ENCODE peak calls at places on chromosomes 3 and 15, in nine cellular contexts. L, M, H, G, E, F, A, U and O are unnamed samples.
A peak's percentile ranks its signal among the peaks of the same experiment; 100 is the strongest.

GRCh38 chr3:48678566-48679380 is 6.9 kb downstream of the NCKIPSD start:
- DNase-seq in E (no peak), L (no peak), F (no peak), H (no peak), M (no peak), U (no peak), A (no peak), G (no peak), O (no peak)

GRCh38 chr3:155548194-155548593 is 196.7 kb downstream of the PLCH1 start:
- DNase-seq in F (no peak), A (no peak), H (no peak), E (no peak), G (no peak), U (no peak), M (no peak), L (no peak), O (no peak)

GRCh38 chr3:78041486-78041885 is 1001.6 kb downstream of the ROBO2 start:
- DNase-seq in E (no peak), G (peak; percentile 10), L (no peak), A (no peak), H (no peak), M (no peak), F (no peak), U (no peak), O (no peak)

GRCh38 chr15:38721549-38721948 is 156.9 kb upstream of the RASGRP1 start:
- DNase-seq in E (no peak), U (no peak), H (no peak), A (no peak), M (no peak), G (peak; percentile 45), L (no peak), F (no peak), O (no peak)

GRCh38 chr3:113277886-113278598 is 66.7 kb downstream of the BOC start:
- DNase-seq in E (no peak), A (no peak), G (no peak), H (no peak), M (no peak), U (no peak), F (no peak), L (no peak), O (no peak)

GRCh38 chr3:197956626-197956988 is 3.4 kb upstream of the LMLN start:
- DNase-seq in U (no peak), A (no peak), G (no peak), F (no peak), E (no peak), M (no peak), L (no peak), H (no peak), O (no peak)

GRCh38 chr15:90059208-90059985 is 42.9 kb downstream of the IDH2 start:
- DNase-seq in M (no peak), F (peak; percentile 79), L (peak; percentile 73), G (no peak), U (peak; percentile 48), A (peak; percentile 69), H (no peak), E (no peak), O (no peak)

GRCh38 chr3:71395927-71396695 is 187.4 kb downstream of the FOXP1 start:
- DNase-seq in L (no peak), M (no peak), G (peak; percentile 68), A (no peak), H (no peak), F (no peak), U (no peak), E (no peak), O (no peak)

GRCh38 chr3:189103208-189103607 is 68.6 kb upstream of the TPRG1 start:
- DNase-seq in F (no peak), H (no peak), E (no peak), U (no peak), L (no peak), G (no peak), A (no peak), M (no peak), O (no peak)

GRCh38 chr3:28915711-28916481 is 365.0 kb upstream of the RBMS3 start:
- DNase-seq in E (no peak), H (no peak), A (no peak), L (peak; percentile 26), U (no peak), F (peak; percentile 6), M (peak; percentile 26), G (peak; percentile 91), O (no peak)

GRCh38 chr3:87069021-87069420 is 78.1 kb upstream of the VGLL3 start:
- DNase-seq in H (no peak), U (no peak), G (no peak), L (no peak), A (no peak), F (no peak), M (no peak), E (no peak), O (no peak)

GRCh38 chr15:63915209-63915887 is 81.6 kb upstream of the HERC1 start:
- DNase-seq in F (no peak), L (no peak), M (no peak), U (no peak), A (no peak), E (no peak), H (no peak), G (no peak), O (no peak)

GRCh38 chr15:80940851-80941250 is 48.8 kb downstream of the MESD start:
- DNase-seq in A (no peak), L (no peak), E (peak; percentile 1), H (no peak), G (no peak), M (no peak), U (no peak), F (no peak), O (no peak)

GRCh38 chr3:193970773-193971206 is 165.2 kb upstream of the HES1 start:
- DNase-seq in G (no peak), M (no peak), H (no peak), U (no peak), F (no peak), A (no peak), E (no peak), L (no peak), O (no peak)

GRCh38 chr3:171833775-171834460 is 9.2 kb upstream of the TMEM212 start:
- DNase-seq in H (no peak), U (no peak), M (no peak), F (no peak), G (peak; percentile 87), L (no peak), E (no peak), A (no peak), O (no peak)
- TF ChIP-seq POLR2A in H (no peak), U (no peak), M (no peak), F (no peak), G (no peak), L (no peak), E (no peak), A (no peak), O (no peak)

GRCh38 chr15:41659855-41660234 is 360 bp upstream of the MGA start:
- DNase-seq in A (no peak), L (no peak), G (no peak), F (no peak), U (no peak), H (no peak), E (no peak), M (no peak), O (no peak)

GRCh38 chr15:41659190-41659589 is 1.0 kb upstream of the MGA start:
- DNase-seq in H (no peak), U (no peak), E (no peak), F (no peak), G (no peak), L (no peak), A (no peak), M (no peak), O (no peak)

GRCh38 chr15:41660235-41661077 is at the start of gene MGA:
- DNase-seq in G (peak; percentile 92), F (peak; percentile 91), H (peak; percentile 85), L (peak; percentile 94), U (peak; percentile 95), M (peak; percentile 89), E (peak; percentile 90), A (peak; percentile 92), O (peak; percentile 70)

GRCh38 chr15:41661078-41661528 is 898 bp downstream of the MGA start:
- DNase-seq in F (no peak), G (no peak), M (no peak), H (no peak), L (no peak), E (no peak), A (no peak), U (peak; percentile 12), O (no peak)

GRCh38 chr15:41661529-41662225 is 1.5 kb downstream of the MGA start:
- DNase-seq in G (peak; percentile 82), H (peak; percentile 73), L (peak; percentile 70), M (no peak), E (peak; percentile 68), U (peak; percentile 73), F (peak; percentile 70), A (peak; percentile 76), O (peak; percentile 62)
- TF ChIP-seq POLR2A in G (no peak), H (peak; percentile 21), L (no peak), M (no peak), E (no peak), U (peak; percentile 65), F (no peak), A (peak; percentile 69), O (no peak)

GRCh38 chr3:69119138-69119537 is 3.3 kb downstream of the LMOD3 start:
- DNase-seq in G (no peak), M (no peak), U (no peak), H (no peak), L (no peak), A (no peak), E (no peak), F (no peak), O (no peak)
- TF ChIP-seq POLR2A in G (no peak), M (no peak), U (no peak), H (no peak), L (no peak), A (no peak), E (no peak), F (no peak), O (no peak)

GRCh38 chr15:34209421-34210282 is at the start of gene KATNBL1:
- DNase-seq in H (peak; percentile 98), F (peak; percentile 95), M (peak; percentile 90), L (peak; percentile 97), A (peak; percentile 98), U (peak; percentile 97), G (peak; percentile 90), E (peak; percentile 97), O (peak; percentile 94)
- TF ChIP-seq POLR2A in H (peak; percentile 90), F (peak; percentile 95), M (peak; percentile 91), L (no peak), A (peak; percentile 93), U (peak; percentile 92), G (peak; percentile 96), E (peak; percentile 96), O (peak; percentile 42)

GRCh38 chr15:57792729-57793449 is 86.4 kb downstream of the POLR2M start:
- DNase-seq in A (no peak), U (no peak), F (no peak), E (no peak), H (no peak), L (no peak), G (no peak), M (no peak), O (no peak)

GRCh38 chr15:57795261-57795660 is 88.7 kb downstream of the POLR2M start:
- DNase-seq in L (no peak), E (no peak), F (no peak), U (no peak), M (no peak), A (no peak), H (no peak), G (no peak), O (no peak)

GRCh38 chr15:57797145-57797544 is 90.6 kb downstream of the POLR2M start:
- DNase-seq in F (no peak), L (no peak), A (no peak), G (no peak), U (no peak), M (no peak), H (no peak), E (no peak), O (no peak)

GRCh38 chr15:57797608-57798267 is 91.2 kb downstream of the POLR2M start:
- DNase-seq in L (no peak), H (no peak), U (no peak), G (no peak), M (no peak), F (no peak), A (no peak), E (no peak), O (no peak)
- TF ChIP-seq POLR2A in L (no peak), H (no peak), U (no peak), G (no peak), M (no peak), F (no peak), A (no peak), E (no peak), O (no peak)